ENCODE peak calls at places on chromosomes 12 and 14, in eight cellular contexts. One of them, this sample, is unnamed.

GRCh38 chr12:92438641-92439396 is 264.0 kb upstream of the PLEKHG7 start:
- DNase-seq in NCI-H510A: no peak
- DNase-seq in A549: no peak
- DNase-seq in T-helper 1 cell: no peak
- DNase-seq in C1 segment of cervical spinal cord: no peak
- DNase-seq in iPS-NIHi11: no peak
- DNase-seq in stimulated activated CD4-positive, alpha-beta T cell treated with anti-CD3 and anti-CD28 coated beads, Interleukin-1b, Interleukin-23, amount 100 ng/mL, for 4 hours: no peak
- DNase-seq in lower lobe of right lung: no peak
- DNase-seq in this sample: no peak

GRCh38 chr14:39957290-39957689 is 525.1 kb upstream of the FBXO33 start:
- DNase-seq in C1 segment of cervical spinal cord: no peak
- DNase-seq in T-helper 1 cell: no peak
- DNase-seq in lower lobe of right lung: no peak
- DNase-seq in NCI-H510A: no peak
- DNase-seq in A549: no peak
- DNase-seq in iPS-NIHi11: no peak
- DNase-seq in stimulated activated CD4-positive, alpha-beta T cell treated with anti-CD3 and anti-CD28 coated beads, Interleukin-1b, Interleukin-23, amount 100 ng/mL, for 4 hours: no peak
- DNase-seq in this sample: no peak

GRCh38 chr14:96461950-96462798 is 40.0 kb upstream of the PAPOLA start:
- DNase-seq in NCI-H510A: peak
- DNase-seq in iPS-NIHi11: peak
- DNase-seq in A549: no peak
- DNase-seq in lower lobe of right lung: no peak
- DNase-seq in stimulated activated CD4-positive, alpha-beta T cell treated with anti-CD3 and anti-CD28 coated beads, Interleukin-1b, Interleukin-23, amount 100 ng/mL, for 4 hours: no peak
- DNase-seq in T-helper 1 cell: no peak
- DNase-seq in C1 segment of cervical spinal cord: no peak
- DNase-seq in this sample: no peak

GRCh38 chr12:64550758-64551157 is 59.5 kb upstream of the RASSF3 start:
- DNase-seq in C1 segment of cervical spinal cord: no peak
- DNase-seq in lower lobe of right lung: no peak
- DNase-seq in NCI-H510A: no peak
- DNase-seq in stimulated activated CD4-positive, alpha-beta T cell treated with anti-CD3 and anti-CD28 coated beads, Interleukin-1b, Interleukin-23, amount 100 ng/mL, for 4 hours: no peak
- DNase-seq in T-helper 1 cell: no peak
- DNase-seq in iPS-NIHi11: no peak
- DNase-seq in A549: no peak
- DNase-seq in this sample: no peak

GRCh38 chr12:115000038-115000437 is 316.1 kb upstream of the TBX3 start:
- DNase-seq in lower lobe of right lung: no peak
- DNase-seq in NCI-H510A: no peak
- DNase-seq in stimulated activated CD4-positive, alpha-beta T cell treated with anti-CD3 and anti-CD28 coated beads, Interleukin-1b, Interleukin-23, amount 100 ng/mL, for 4 hours: no peak
- DNase-seq in iPS-NIHi11: no peak
- DNase-seq in A549: peak
- DNase-seq in C1 segment of cervical spinal cord: no peak
- DNase-seq in T-helper 1 cell: no peak
- DNase-seq in this sample: peak

GRCh38 chr12:22016982-22017381 is 29.0 kb upstream of the CMAS start:
- DNase-seq in NCI-H510A: no peak
- DNase-seq in C1 segment of cervical spinal cord: no peak
- DNase-seq in A549: no peak
- DNase-seq in iPS-NIHi11: no peak
- DNase-seq in T-helper 1 cell: no peak
- DNase-seq in stimulated activated CD4-positive, alpha-beta T cell treated with anti-CD3 and anti-CD28 coated beads, Interleukin-1b, Interleukin-23, amount 100 ng/mL, for 4 hours: no peak
- DNase-seq in lower lobe of right lung: no peak
- DNase-seq in this sample: no peak

GRCh38 chr14:101235042-101235871 is 326.0 kb upstream of the DIO3 start:
- DNase-seq in C1 segment of cervical spinal cord: peak
- DNase-seq in iPS-NIHi11: peak
- DNase-seq in A549: peak
- DNase-seq in T-helper 1 cell: no peak
- DNase-seq in NCI-H510A: peak
- DNase-seq in lower lobe of right lung: peak
- DNase-seq in stimulated activated CD4-positive, alpha-beta T cell treated with anti-CD3 and anti-CD28 coated beads, Interleukin-1b, Interleukin-23, amount 100 ng/mL, for 4 hours: no peak
- DNase-seq in this sample: peak

GRCh38 chr12:92185052-92185451 is 39.4 kb upstream of the BTG1 start:
- DNase-seq in T-helper 1 cell: no peak
- DNase-seq in A549: no peak
- DNase-seq in iPS-NIHi11: no peak
- DNase-seq in stimulated activated CD4-positive, alpha-beta T cell treated with anti-CD3 and anti-CD28 coated beads, Interleukin-1b, Interleukin-23, amount 100 ng/mL, for 4 hours: no peak
- DNase-seq in NCI-H510A: no peak
- DNase-seq in lower lobe of right lung: no peak
- DNase-seq in C1 segment of cervical spinal cord: no peak
- DNase-seq in this sample: no peak

GRCh38 chr12:356276-356988 is 32.7 kb downstream of the KDM5A start:
- DNase-seq in stimulated activated CD4-positive, alpha-beta T cell treated with anti-CD3 and anti-CD28 coated beads, Interleukin-1b, Interleukin-23, amount 100 ng/mL, for 4 hours: no peak
- DNase-seq in T-helper 1 cell: no peak
- DNase-seq in iPS-NIHi11: no peak
- DNase-seq in lower lobe of right lung: no peak
- DNase-seq in NCI-H510A: no peak
- DNase-seq in C1 segment of cervical spinal cord: no peak
- DNase-seq in A549: no peak
- DNase-seq in this sample: peak

GRCh38 chr12:54240971-54241588 is 38.8 kb downstream of the CBX5 start:
- DNase-seq in T-helper 1 cell: no peak
- DNase-seq in lower lobe of right lung: no peak
- DNase-seq in NCI-H510A: no peak
- DNase-seq in C1 segment of cervical spinal cord: no peak
- DNase-seq in iPS-NIHi11: no peak
- DNase-seq in A549: no peak
- DNase-seq in stimulated activated CD4-positive, alpha-beta T cell treated with anti-CD3 and anti-CD28 coated beads, Interleukin-1b, Interleukin-23, amount 100 ng/mL, for 4 hours: no peak
- DNase-seq in this sample: no peak

GRCh38 chr12:122867701-122868461 is 28.0 kb downstream of the VPS37B start:
- DNase-seq in lower lobe of right lung: peak
- DNase-seq in stimulated activated CD4-positive, alpha-beta T cell treated with anti-CD3 and anti-CD28 coated beads, Interleukin-1b, Interleukin-23, amount 100 ng/mL, for 4 hours: no peak
- DNase-seq in iPS-NIHi11: peak
- DNase-seq in T-helper 1 cell: no peak
- DNase-seq in C1 segment of cervical spinal cord: no peak
- DNase-seq in A549: peak
- DNase-seq in NCI-H510A: no peak
- DNase-seq in this sample: peak

GRCh38 chr14:92649934-92650545 is 98.4 kb downstream of the LGMN start:
- DNase-seq in iPS-NIHi11: no peak
- DNase-seq in NCI-H510A: no peak
- DNase-seq in lower lobe of right lung: peak
- DNase-seq in C1 segment of cervical spinal cord: peak
- DNase-seq in T-helper 1 cell: no peak
- DNase-seq in stimulated activated CD4-positive, alpha-beta T cell treated with anti-CD3 and anti-CD28 coated beads, Interleukin-1b, Interleukin-23, amount 100 ng/mL, for 4 hours: no peak
- DNase-seq in A549: no peak
- DNase-seq in this sample: no peak

GRCh38 chr12:79692249-79692619 is 1.5 kb upstream of the PAWR start:
- DNase-seq in T-helper 1 cell: no peak
- DNase-seq in stimulated activated CD4-positive, alpha-beta T cell treated with anti-CD3 and anti-CD28 coated beads, Interleukin-1b, Interleukin-23, amount 100 ng/mL, for 4 hours: no peak
- DNase-seq in A549: no peak
- DNase-seq in NCI-H510A: no peak
- DNase-seq in C1 segment of cervical spinal cord: no peak
- DNase-seq in lower lobe of right lung: no peak
- DNase-seq in iPS-NIHi11: no peak
- DNase-seq in this sample: no peak

GRCh38 chr12:109804820-109805761 is 28.1 kb downstream of the TRPV4 start:
- DNase-seq in A549: peak
- DNase-seq in stimulated activated CD4-positive, alpha-beta T cell treated with anti-CD3 and anti-CD28 coated beads, Interleukin-1b, Interleukin-23, amount 100 ng/mL, for 4 hours: peak
- DNase-seq in lower lobe of right lung: peak
- DNase-seq in NCI-H510A: no peak
- DNase-seq in C1 segment of cervical spinal cord: peak
- DNase-seq in iPS-NIHi11: peak
- DNase-seq in T-helper 1 cell: peak
- DNase-seq in this sample: peak

GRCh38 chr12:57604454-57605307 is at the start of gene DTX3:
- DNase-seq in C1 segment of cervical spinal cord: peak
- DNase-seq in stimulated activated CD4-positive, alpha-beta T cell treated with anti-CD3 and anti-CD28 coated beads, Interleukin-1b, Interleukin-23, amount 100 ng/mL, for 4 hours: no peak
- DNase-seq in lower lobe of right lung: no peak
- DNase-seq in T-helper 1 cell: no peak
- DNase-seq in A549: no peak
- DNase-seq in NCI-H510A: peak
- DNase-seq in iPS-NIHi11: peak
- DNase-seq in this sample: no peak

GRCh38 chr12:38124247-38125012 is 192.1 kb upstream of the ALG10B start:
- DNase-seq in C1 segment of cervical spinal cord: no peak
- DNase-seq in lower lobe of right lung: no peak
- DNase-seq in stimulated activated CD4-positive, alpha-beta T cell treated with anti-CD3 and anti-CD28 coated beads, Interleukin-1b, Interleukin-23, amount 100 ng/mL, for 4 hours: no peak
- DNase-seq in NCI-H510A: no peak
- DNase-seq in A549: peak
- DNase-seq in T-helper 1 cell: no peak
- DNase-seq in iPS-NIHi11: no peak
- DNase-seq in this sample: no peak

GRCh38 chr12:46811185-46811584 is 14.6 kb downstream of the SLC38A4 start:
- DNase-seq in NCI-H510A: no peak
- DNase-seq in stimulated activated CD4-positive, alpha-beta T cell treated with anti-CD3 and anti-CD28 coated beads, Interleukin-1b, Interleukin-23, amount 100 ng/mL, for 4 hours: no peak
- DNase-seq in iPS-NIHi11: no peak
- DNase-seq in T-helper 1 cell: no peak
- DNase-seq in lower lobe of right lung: no peak
- DNase-seq in A549: no peak
- DNase-seq in C1 segment of cervical spinal cord: no peak
- DNase-seq in this sample: no peak

GRCh38 chr12:77577756-77578155 is 252.9 kb upstream of the NAV3 start:
- DNase-seq in lower lobe of right lung: no peak
- DNase-seq in A549: no peak
- DNase-seq in NCI-H510A: no peak
- DNase-seq in stimulated activated CD4-positive, alpha-beta T cell treated with anti-CD3 and anti-CD28 coated beads, Interleukin-1b, Interleukin-23, amount 100 ng/mL, for 4 hours: no peak
- DNase-seq in C1 segment of cervical spinal cord: no peak
- DNase-seq in iPS-NIHi11: no peak
- DNase-seq in T-helper 1 cell: no peak
- DNase-seq in this sample: no peak

GRCh38 chr14:41865894-41866293 is 259.2 kb downstream of the LRFN5 start:
- DNase-seq in NCI-H510A: no peak
- DNase-seq in lower lobe of right lung: no peak
- DNase-seq in C1 segment of cervical spinal cord: no peak
- DNase-seq in iPS-NIHi11: no peak
- DNase-seq in T-helper 1 cell: no peak
- DNase-seq in A549: no peak
- DNase-seq in stimulated activated CD4-positive, alpha-beta T cell treated with anti-CD3 and anti-CD28 coated beads, Interleukin-1b, Interleukin-23, amount 100 ng/mL, for 4 hours: no peak
- DNase-seq in this sample: no peak

GRCh38 chr14:72825486-72825885 is 68.4 kb downstream of the DPF3 start:
- DNase-seq in stimulated activated CD4-positive, alpha-beta T cell treated with anti-CD3 and anti-CD28 coated beads, Interleukin-1b, Interleukin-23, amount 100 ng/mL, for 4 hours: no peak
- DNase-seq in T-helper 1 cell: no peak
- DNase-seq in A549: no peak
- DNase-seq in C1 segment of cervical spinal cord: no peak
- DNase-seq in lower lobe of right lung: no peak
- DNase-seq in NCI-H510A: no peak
- DNase-seq in iPS-NIHi11: no peak
- DNase-seq in this sample: no peak

GRCh38 chr12:75389061-75389460 is 1.8 kb upstream of the GLIPR1L2 start:
- DNase-seq in iPS-NIHi11: no peak
- DNase-seq in NCI-H510A: no peak
- DNase-seq in A549: peak
- DNase-seq in T-helper 1 cell: no peak
- DNase-seq in C1 segment of cervical spinal cord: no peak
- DNase-seq in lower lobe of right lung: no peak
- DNase-seq in stimulated activated CD4-positive, alpha-beta T cell treated with anti-CD3 and anti-CD28 coated beads, Interleukin-1b, Interleukin-23, amount 100 ng/mL, for 4 hours: no peak
- DNase-seq in this sample: peak

GRCh38 chr12:92242917-92243316 is 97.3 kb upstream of the BTG1 start:
- DNase-seq in T-helper 1 cell: no peak
- DNase-seq in lower lobe of right lung: no peak
- DNase-seq in iPS-NIHi11: no peak
- DNase-seq in stimulated activated CD4-positive, alpha-beta T cell treated with anti-CD3 and anti-CD28 coated beads, Interleukin-1b, Interleukin-23, amount 100 ng/mL, for 4 hours: no peak
- DNase-seq in C1 segment of cervical spinal cord: no peak
- DNase-seq in NCI-H510A: no peak
- DNase-seq in A549: no peak
- DNase-seq in this sample: no peak

This sample was measured in dermis blood vessel endothelial cell.